ENCODE peak calls at places on chromosomes 5 and 9, in ten cellular contexts. One of them, this sample, is unnamed.

GRCh38 chr9:4620046-4620765 is 41.9 kb upstream of the PLPP6 start:
- DNase-seq in colonic mucosa: no peak
- DNase-seq in lower lobe of right lung: no peak
- DNase-seq in pancreas: no peak
- DNase-seq in fibroblast of lung: no peak
- DNase-seq in GM12864: no peak
- DNase-seq in heart left ventricle: no peak
- DNase-seq in mammary epithelial cell: peak
- DNase-seq in IMR-90: no peak
- DNase-seq in AG10803: no peak
- DNase-seq in this sample: no peak

GRCh38 chr5:126849101-126849678 is 72.3 kb downstream of the LMNB1 start:
- DNase-seq in mammary epithelial cell: no peak
- DNase-seq in GM12864: no peak
- DNase-seq in AG10803: peak
- DNase-seq in heart left ventricle: no peak
- DNase-seq in pancreas: no peak
- DNase-seq in IMR-90: peak
- DNase-seq in lower lobe of right lung: no peak
- DNase-seq in fibroblast of lung: peak
- DNase-seq in colonic mucosa: no peak
- DNase-seq in this sample: no peak

GRCh38 chr5:37044120-37044519 is 167.6 kb downstream of the NIPBL start:
- DNase-seq in mammary epithelial cell: no peak
- DNase-seq in IMR-90: no peak
- DNase-seq in pancreas: no peak
- DNase-seq in heart left ventricle: no peak
- DNase-seq in GM12864: no peak
- DNase-seq in colonic mucosa: no peak
- DNase-seq in lower lobe of right lung: no peak
- DNase-seq in AG10803: no peak
- DNase-seq in fibroblast of lung: no peak
- DNase-seq in this sample: no peak

GRCh38 chr5:5492087-5492933 is 69.8 kb downstream of the ICE1 start:
- DNase-seq in GM12864: peak
- DNase-seq in colonic mucosa: peak
- DNase-seq in lower lobe of right lung: no peak
- DNase-seq in fibroblast of lung: peak
- DNase-seq in IMR-90: peak
- DNase-seq in AG10803: peak
- DNase-seq in pancreas: no peak
- DNase-seq in mammary epithelial cell: peak
- DNase-seq in heart left ventricle: no peak
- DNase-seq in this sample: peak

GRCh38 chr5:171323007-171323406 is 14.0 kb downstream of the TLX3 start:
- DNase-seq in IMR-90: no peak
- DNase-seq in heart left ventricle: no peak
- DNase-seq in AG10803: no peak
- DNase-seq in lower lobe of right lung: no peak
- DNase-seq in mammary epithelial cell: no peak
- DNase-seq in colonic mucosa: no peak
- DNase-seq in fibroblast of lung: no peak
- DNase-seq in GM12864: no peak
- DNase-seq in pancreas: no peak
- DNase-seq in this sample: no peak

GRCh38 chr5:104573979-104574709 is 1011.6 kb upstream of the NUDT12 start:
- DNase-seq in fibroblast of lung: no peak
- DNase-seq in GM12864: no peak
- DNase-seq in AG10803: no peak
- DNase-seq in heart left ventricle: no peak
- DNase-seq in pancreas: no peak
- DNase-seq in lower lobe of right lung: no peak
- DNase-seq in IMR-90: no peak
- DNase-seq in mammary epithelial cell: no peak
- DNase-seq in colonic mucosa: no peak
- DNase-seq in this sample: no peak

GRCh38 chr9:22257026-22257425 is 189.6 kb upstream of the DMRTA1 start:
- DNase-seq in AG10803: no peak
- DNase-seq in lower lobe of right lung: no peak
- DNase-seq in fibroblast of lung: no peak
- DNase-seq in mammary epithelial cell: peak
- DNase-seq in IMR-90: no peak
- DNase-seq in heart left ventricle: no peak
- DNase-seq in pancreas: no peak
- DNase-seq in colonic mucosa: no peak
- DNase-seq in GM12864: no peak
- DNase-seq in this sample: no peak

GRCh38 chr9:36976371-36977030 is 57.6 kb downstream of the PAX5 start:
- DNase-seq in pancreas: no peak
- DNase-seq in GM12864: no peak
- DNase-seq in fibroblast of lung: no peak
- DNase-seq in mammary epithelial cell: peak
- DNase-seq in heart left ventricle: no peak
- DNase-seq in colonic mucosa: no peak
- DNase-seq in IMR-90: no peak
- DNase-seq in AG10803: no peak
- DNase-seq in lower lobe of right lung: no peak
- DNase-seq in this sample: no peak

GRCh38 chr9:20209421-20210340 is 412.6 kb downstream of the MLLT3 start:
- DNase-seq in pancreas: no peak
- DNase-seq in lower lobe of right lung: no peak
- DNase-seq in IMR-90: no peak
- DNase-seq in colonic mucosa: no peak
- DNase-seq in AG10803: no peak
- DNase-seq in fibroblast of lung: peak
- DNase-seq in heart left ventricle: no peak
- DNase-seq in GM12864: no peak
- DNase-seq in mammary epithelial cell: no peak
- DNase-seq in this sample: no peak

GRCh38 chr5:53361708-53362107 is 118.7 kb upstream of the FST start:
- DNase-seq in colonic mucosa: no peak
- DNase-seq in lower lobe of right lung: no peak
- DNase-seq in pancreas: no peak
- DNase-seq in heart left ventricle: no peak
- DNase-seq in AG10803: no peak
- DNase-seq in IMR-90: no peak
- DNase-seq in GM12864: no peak
- DNase-seq in fibroblast of lung: peak
- DNase-seq in mammary epithelial cell: peak
- DNase-seq in this sample: no peak

GRCh38 chr5:146047396-146047795 is 58.0 kb downstream of the PLAC8L1 start:
- DNase-seq in GM12864: no peak
- DNase-seq in fibroblast of lung: peak
- DNase-seq in colonic mucosa: peak
- DNase-seq in AG10803: peak
- DNase-seq in IMR-90: no peak
- DNase-seq in lower lobe of right lung: no peak
- DNase-seq in heart left ventricle: no peak
- DNase-seq in pancreas: no peak
- DNase-seq in mammary epithelial cell: peak
- DNase-seq in this sample: no peak

GRCh38 chr5:177535125-177535524 is 18.4 kb upstream of the DDX41 start:
- DNase-seq in heart left ventricle: no peak
- DNase-seq in GM12864: no peak
- DNase-seq in AG10803: no peak
- DNase-seq in lower lobe of right lung: no peak
- DNase-seq in pancreas: no peak
- DNase-seq in IMR-90: no peak
- DNase-seq in fibroblast of lung: no peak
- DNase-seq in mammary epithelial cell: no peak
- DNase-seq in colonic mucosa: no peak
- DNase-seq in this sample: no peak

GRCh38 chr5:81698806-81699205 is 52.1 kb downstream of the SSBP2 start:
- DNase-seq in colonic mucosa: no peak
- DNase-seq in heart left ventricle: no peak
- DNase-seq in fibroblast of lung: peak
- DNase-seq in mammary epithelial cell: no peak
- DNase-seq in AG10803: no peak
- DNase-seq in IMR-90: peak
- DNase-seq in pancreas: no peak
- DNase-seq in GM12864: no peak
- DNase-seq in lower lobe of right lung: no peak
- DNase-seq in this sample: no peak

DNA sequence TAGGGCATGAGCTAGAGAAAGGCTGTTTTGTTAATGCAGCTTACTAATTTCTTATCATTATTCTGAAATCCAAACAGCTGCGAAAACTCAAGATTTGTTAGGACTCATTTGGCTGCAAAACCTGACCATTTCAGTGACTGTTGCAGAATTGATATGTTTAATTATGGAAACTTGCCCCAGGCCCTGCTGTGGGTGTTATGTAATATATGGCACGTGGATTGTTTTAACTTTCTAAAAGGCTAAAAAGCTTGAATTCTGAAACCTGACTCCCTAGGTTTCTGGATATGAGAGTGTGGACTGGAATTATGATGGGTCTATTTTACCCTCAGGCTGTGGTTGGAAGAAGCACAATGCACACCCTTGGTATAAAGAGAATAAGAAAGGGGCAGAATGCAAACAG is 4.4 kb downstream of the IL9 start:
- DNase-seq in AG10803: no peak
- DNase-seq in heart left ventricle: no peak
- DNase-seq in GM12864: no peak
- DNase-seq in IMR-90: peak
- DNase-seq in fibroblast of lung: no peak
- DNase-seq in lower lobe of right lung: no peak
- DNase-seq in mammary epithelial cell: no peak
- DNase-seq in pancreas: no peak
- DNase-seq in colonic mucosa: no peak
- DNase-seq in this sample: no peak
- H3K4me3 ChIP-seq in AG10803: no peak
- H3K4me3 ChIP-seq in heart left ventricle: no peak
- H3K4me3 ChIP-seq in GM12864: no peak
- H3K4me3 ChIP-seq in IMR-90: no peak
- H3K4me3 ChIP-seq in fibroblast of lung: no peak
- H3K4me3 ChIP-seq in lower lobe of right lung: no peak
- H3K4me3 ChIP-seq in mammary epithelial cell: no peak
- H3K4me3 ChIP-seq in pancreas: no peak
- H3K4me3 ChIP-seq in colonic mucosa: no peak
- H3K4me3 ChIP-seq in this sample: no peak

GRCh38 chr9:83140061-83140460 is 77.1 kb upstream of the RASEF start:
- DNase-seq in AG10803: no peak
- DNase-seq in pancreas: no peak
- DNase-seq in heart left ventricle: no peak
- DNase-seq in lower lobe of right lung: no peak
- DNase-seq in fibroblast of lung: no peak
- DNase-seq in GM12864: no peak
- DNase-seq in colonic mucosa: no peak
- DNase-seq in IMR-90: no peak
- DNase-seq in mammary epithelial cell: no peak
- DNase-seq in this sample: no peak

GRCh38 chr9:83142389-83142788 is 79.4 kb upstream of the RASEF start:
- DNase-seq in pancreas: no peak
- DNase-seq in AG10803: no peak
- DNase-seq in colonic mucosa: no peak
- DNase-seq in fibroblast of lung: no peak
- DNase-seq in heart left ventricle: no peak
- DNase-seq in lower lobe of right lung: no peak
- DNase-seq in GM12864: no peak
- DNase-seq in mammary epithelial cell: no peak
- DNase-seq in IMR-90: no peak
- DNase-seq in this sample: no peak

GRCh38 chr9:83141887-83142286 is 78.9 kb upstream of the RASEF start:
- DNase-seq in colonic mucosa: no peak
- DNase-seq in IMR-90: no peak
- DNase-seq in GM12864: no peak
- DNase-seq in lower lobe of right lung: no peak
- DNase-seq in heart left ventricle: no peak
- DNase-seq in mammary epithelial cell: no peak
- DNase-seq in AG10803: no peak
- DNase-seq in fibroblast of lung: no peak
- DNase-seq in pancreas: no peak
- DNase-seq in this sample: no peak

GRCh38 chr9:83133316-83133715 is 70.4 kb upstream of the RASEF start:
- DNase-seq in pancreas: no peak
- DNase-seq in mammary epithelial cell: peak
- DNase-seq in GM12864: no peak
- DNase-seq in IMR-90: no peak
- DNase-seq in lower lobe of right lung: no peak
- DNase-seq in AG10803: no peak
- DNase-seq in colonic mucosa: no peak
- DNase-seq in heart left ventricle: no peak
- DNase-seq in fibroblast of lung: peak
- DNase-seq in this sample: no peak

DNA sequence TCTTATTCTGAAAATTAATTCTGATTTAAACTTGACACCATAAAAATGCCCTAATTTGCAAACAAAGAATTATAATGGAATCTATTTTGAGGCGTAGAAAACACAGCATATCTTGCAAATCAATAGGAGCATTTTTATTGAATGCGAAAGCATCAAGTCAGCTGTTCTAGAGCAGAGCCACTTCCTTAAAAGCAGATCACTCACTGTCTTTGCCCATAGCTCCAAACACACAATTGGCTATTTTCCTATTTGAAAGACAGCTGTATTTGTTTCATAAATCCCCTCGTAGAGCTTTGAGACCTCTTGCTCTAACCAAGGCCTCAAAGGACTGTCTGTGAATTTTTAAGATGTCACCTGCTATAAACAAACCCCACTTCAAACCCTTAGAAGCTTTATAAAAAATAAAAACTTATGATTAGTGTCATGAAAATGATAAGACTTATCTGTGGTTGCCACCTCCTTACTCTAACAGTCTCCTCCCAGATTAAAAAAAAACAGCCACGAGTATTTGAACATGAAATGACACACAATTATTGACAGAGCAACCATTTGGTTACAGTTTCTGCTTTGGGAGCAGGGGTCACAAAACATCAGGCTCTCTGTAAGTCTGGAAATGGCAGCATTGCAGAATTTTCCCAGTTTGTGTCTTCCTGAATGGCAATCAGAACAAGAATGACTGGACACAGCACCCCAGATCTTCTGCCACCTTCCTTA is 75.6 kb upstream of the RASEF start:
- DNase-seq in lower lobe of right lung: no peak
- DNase-seq in AG10803: no peak
- DNase-seq in mammary epithelial cell: no peak
- DNase-seq in GM12864: no peak
- DNase-seq in heart left ventricle: no peak
- DNase-seq in pancreas: no peak
- DNase-seq in fibroblast of lung: no peak
- DNase-seq in IMR-90: no peak
- DNase-seq in colonic mucosa: no peak
- DNase-seq in this sample: no peak
- H3K4me3 ChIP-seq in lower lobe of right lung: no peak
- H3K4me3 ChIP-seq in AG10803: no peak
- H3K4me3 ChIP-seq in mammary epithelial cell: no peak
- H3K4me3 ChIP-seq in GM12864: no peak
- H3K4me3 ChIP-seq in heart left ventricle: no peak
- H3K4me3 ChIP-seq in pancreas: no peak
- H3K4me3 ChIP-seq in fibroblast of lung: no peak
- H3K4me3 ChIP-seq in IMR-90: no peak
- H3K4me3 ChIP-seq in colonic mucosa: no peak
- H3K4me3 ChIP-seq in this sample: no peak

GRCh38 chr9:14346826-14347407 is 33.0 kb upstream of the NFIB start:
- DNase-seq in fibroblast of lung: no peak
- DNase-seq in GM12864: no peak
- DNase-seq in lower lobe of right lung: no peak
- DNase-seq in pancreas: no peak
- DNase-seq in colonic mucosa: no peak
- DNase-seq in AG10803: no peak
- DNase-seq in IMR-90: no peak
- DNase-seq in mammary epithelial cell: no peak
- DNase-seq in heart left ventricle: peak
- DNase-seq in this sample: peak
- H3K4me3 ChIP-seq in fibroblast of lung: peak
- H3K4me3 ChIP-seq in GM12864: no peak
- H3K4me3 ChIP-seq in lower lobe of right lung: peak
- H3K4me3 ChIP-seq in pancreas: peak
- H3K4me3 ChIP-seq in colonic mucosa: no peak
- H3K4me3 ChIP-seq in AG10803: no peak
- H3K4me3 ChIP-seq in IMR-90: no peak
- H3K4me3 ChIP-seq in mammary epithelial cell: peak
- H3K4me3 ChIP-seq in heart left ventricle: peak
- H3K4me3 ChIP-seq in this sample: peak

GRCh38 chr5:88659529-88660325 is 223.3 kb downstream of the MEF2C start:
- DNase-seq in heart left ventricle: no peak
- DNase-seq in GM12864: peak
- DNase-seq in colonic mucosa: no peak
- DNase-seq in lower lobe of right lung: no peak
- DNase-seq in pancreas: no peak
- DNase-seq in IMR-90: no peak
- DNase-seq in fibroblast of lung: peak
- DNase-seq in AG10803: no peak
- DNase-seq in mammary epithelial cell: no peak
- DNase-seq in this sample: peak
- H3K4me3 ChIP-seq in heart left ventricle: no peak
- H3K4me3 ChIP-seq in GM12864: peak
- H3K4me3 ChIP-seq in colonic mucosa: no peak
- H3K4me3 ChIP-seq in lower lobe of right lung: no peak
- H3K4me3 ChIP-seq in pancreas: no peak
- H3K4me3 ChIP-seq in IMR-90: no peak
- H3K4me3 ChIP-seq in fibroblast of lung: no peak
- H3K4me3 ChIP-seq in AG10803: no peak
- H3K4me3 ChIP-seq in mammary epithelial cell: no peak
- H3K4me3 ChIP-seq in this sample: peak